ENCODE peak calls at places on chromosomes 11 and 22, in nine cellular contexts. G, T, N, K, Y, L, M, U and O are unnamed samples.

GRCh38 chr11:111911563-111912401 is at the start of gene CRYAB:
- DNase-seq in L (peak; percentile 75), N (peak; percentile 96), T (peak; percentile 39), U (peak; percentile 39), G (no peak), Y (no peak), K (no peak), M (peak; percentile 71), O (no peak)

GRCh38 chr11:70524096-70524922 is 126.0 kb downstream of the CTTN start:
- DNase-seq in M (peak; percentile 6), T (no peak), U (no peak), G (no peak), L (no peak), K (no peak), N (no peak), Y (no peak), O (no peak)

GRCh38 chr22:17786435-17787158 is 12.3 kb upstream of the BID start:
- DNase-seq in G (no peak), M (no peak), T (peak; percentile 57), U (peak; percentile 77), K (no peak), Y (no peak), N (no peak), L (peak; percentile 37), O (no peak)

GRCh38 chr11:110990316-110990715 is 255.2 kb upstream of the POU2AF2 start:
- DNase-seq in K (no peak), G (no peak), Y (no peak), T (no peak), L (no peak), N (no peak), M (no peak), U (no peak), O (no peak)

GRCh38 chr11:13289081-13289480 is 11.5 kb downstream of the BMAL1 start:
- DNase-seq in M (peak; percentile 17), G (no peak), N (no peak), T (no peak), U (no peak), Y (no peak), L (no peak), K (no peak), O (no peak)

GRCh38 chr11:104623518-104623917 is 274.7 kb downstream of the CASP12 start:
- DNase-seq in N (no peak), G (no peak), Y (no peak), M (peak; percentile 27), L (no peak), K (no peak), T (no peak), U (no peak), O (no peak)

GRCh38 chr11:59706518-59707285 is 6.9 kb downstream of the OR10V1 start:
- DNase-seq in G (no peak), T (peak; percentile 86), Y (no peak), K (no peak), M (peak; percentile 93), U (no peak), L (peak; percentile 3), N (peak; percentile 26), O (no peak)

GRCh38 chr11:59782080-59782479 is 26.9 kb downstream of the STX3 start:
- DNase-seq in Y (no peak), U (no peak), G (no peak), K (no peak), M (no peak), T (no peak), L (no peak), N (no peak), O (no peak)

GRCh38 chr11:95282337-95282751 is 51.3 kb upstream of the SESN3 start:
- DNase-seq in Y (no peak), G (no peak), N (no peak), M (no peak), L (peak; percentile 27), U (no peak), K (no peak), T (no peak), O (no peak)

GRCh38 chr11:12008790-12009616 is 577 bp upstream of the DKK3 start:
- DNase-seq in M (no peak), U (peak; percentile 89), N (no peak), Y (peak; percentile 11), L (no peak), T (peak; percentile 47), G (no peak), K (no peak), O (no peak)

GRCh38 chr11:134905513-134905912 is 493.5 kb upstream of the B3GAT1 start:
- DNase-seq in U (no peak), K (no peak), L (no peak), M (no peak), Y (no peak), N (no peak), G (no peak), T (no peak), O (no peak)

GRCh38 chr11:14956111-14956510 is 16.0 kb downstream of the CALCA start:
- DNase-seq in U (no peak), N (no peak), K (no peak), L (no peak), M (no peak), Y (no peak), T (no peak), G (no peak), O (no peak)

GRCh38 chr11:123047947-123048293 is 14.0 kb downstream of the HSPA8 start:
- DNase-seq in U (no peak), K (no peak), T (no peak), Y (no peak), G (no peak), L (no peak), M (no peak), N (no peak), O (no peak)

GRCh38 chr11:6607190-6607635 is 3.6 kb downstream of the ILK start:
- DNase-seq in Y (no peak), G (no peak), T (no peak), U (no peak), K (no peak), M (no peak), N (no peak), L (no peak), O (no peak)

GRCh38 chr22:19513823-19514222 is 10.4 kb downstream of the CLDN5 start:
- DNase-seq in M (no peak), U (no peak), N (no peak), K (no peak), T (no peak), G (no peak), Y (no peak), L (no peak), O (no peak)

GRCh38 chr22:19508024-19508776 is 16.0 kb downstream of the CLDN5 start:
- DNase-seq in T (no peak), N (no peak), M (no peak), G (no peak), K (no peak), L (no peak), U (no peak), Y (no peak), O (no peak)

GRCh38 chr22:19509923-19510322 is 14.3 kb downstream of the CLDN5 start:
- DNase-seq in M (no peak), N (no peak), T (no peak), G (no peak), Y (no peak), K (no peak), U (no peak), L (no peak), O (no peak)

GRCh38 chr22:19507534-19507861 is 16.7 kb downstream of the CLDN5 start:
- DNase-seq in Y (no peak), T (no peak), U (no peak), K (no peak), L (no peak), N (no peak), G (no peak), M (no peak), O (no peak)

DNA sequence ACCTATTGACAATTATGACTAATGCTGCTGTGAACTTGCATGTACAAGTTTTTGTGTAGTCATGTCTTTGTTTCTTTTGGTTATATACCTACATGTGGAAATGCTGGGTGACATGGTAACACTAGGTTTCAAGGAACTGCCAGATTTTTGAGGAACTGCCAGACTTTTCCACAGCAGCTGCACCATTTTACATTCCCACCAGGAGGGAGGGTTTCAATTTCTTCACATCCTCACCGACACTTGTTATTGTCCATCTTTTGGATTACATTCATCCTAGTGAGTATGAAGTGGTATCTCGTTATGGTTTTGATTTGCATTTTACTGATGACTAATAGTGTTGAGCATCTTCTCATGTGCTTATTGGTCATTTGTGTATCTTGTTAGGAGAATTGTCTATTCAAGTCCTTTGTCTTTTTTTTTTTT is 13.3 kb downstream of the CLDN5 start:
- DNase-seq in M (no peak), G (no peak), T (no peak), K (no peak), N (no peak), U (no peak), L (no peak), Y (no peak), O (no peak)
- H3K27me3 ChIP-seq in M (no peaks in the 10 kb centered on the region), G (no peaks in the 10 kb centered on the region), T (no peaks in the 10 kb centered on the region), K (no peaks in the 10 kb centered on the region), N (no peaks in the 10 kb centered on the region), U (no peaks in the 10 kb centered on the region), L (no peaks in the 10 kb centered on the region), Y (no peaks in the 10 kb centered on the region), O (no peaks in the 10 kb centered on the region)

DNA sequence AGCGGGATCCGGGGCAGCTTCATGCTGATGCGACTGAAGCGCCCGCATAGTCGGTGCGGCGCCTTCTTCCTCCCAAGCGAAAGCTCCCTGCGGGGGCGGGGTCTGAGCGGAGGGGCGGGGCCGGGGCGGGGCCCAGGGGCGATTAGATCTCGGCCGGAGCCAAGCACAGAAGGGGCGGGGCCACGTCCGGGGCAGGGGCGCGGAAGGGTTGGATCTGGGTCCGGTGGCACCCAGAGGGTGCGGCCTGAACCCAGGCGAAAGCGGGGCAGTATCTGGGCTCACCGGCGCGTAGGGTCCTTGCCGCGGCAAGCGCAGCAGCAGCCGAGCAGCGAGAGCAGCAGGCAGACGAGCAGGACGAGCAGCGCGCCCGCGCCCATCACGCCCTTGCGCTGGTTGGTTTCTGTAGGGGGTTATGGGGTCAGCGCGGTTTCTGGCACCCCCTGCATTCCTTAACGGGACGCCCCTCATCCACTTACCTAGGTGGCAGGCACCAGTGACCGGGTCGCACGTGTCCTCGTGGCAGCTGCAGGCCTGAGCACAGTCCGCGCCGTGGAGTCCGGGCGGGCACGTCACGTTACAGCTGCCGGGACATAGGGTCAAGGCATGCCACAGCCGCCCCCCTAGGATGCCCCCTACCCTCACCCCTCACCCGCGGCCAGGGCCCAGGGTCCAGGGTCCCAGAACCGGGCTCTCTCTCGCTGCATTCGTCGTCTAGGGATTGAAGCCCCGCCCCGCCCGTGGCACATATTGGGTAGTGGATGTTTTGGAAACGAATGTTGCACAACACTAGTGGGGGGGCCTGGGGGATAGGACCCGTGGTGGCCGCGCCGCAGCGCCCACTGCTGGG is 8.1 kb downstream of the SCARF2 start:
- DNase-seq in N (no peak), M (no peak), Y (peak; percentile 82), L (peak; percentile 66), U (peak; percentile 90), G (peak; percentile 79), T (peak; percentile 83), K (peak; percentile 86), O (peak; percentile 76)
- H3K27me3 ChIP-seq in N (no peaks in the 10 kb centered on the region), M (no peaks in the 10 kb centered on the region), Y (peaks cover 15% of the 10 kb centered on the region), L (no peaks in the 10 kb centered on the region), U (no peaks in the 10 kb centered on the region), G (peaks cover 26% of the 10 kb centered on the region), T (peaks cover 96% of the 10 kb centered on the region), K (peaks cover 25% of the 10 kb centered on the region), O (peaks cover 11% of the 10 kb centered on the region)

GRCh38 chr22:41979423-41980250 is 10.4 kb downstream of the SEPTIN3 start:
- DNase-seq in K (no peak), M (no peak), L (no peak), Y (no peak), U (no peak), G (no peak), N (no peak), T (no peak), O (no peak)
- H3K27me3 ChIP-seq in K (peaks cover 7% of the 10 kb centered on the region), M (peaks cover 27% of the 10 kb centered on the region), L (no peaks in the 10 kb centered on the region), Y (peaks cover 18% of the 10 kb centered on the region), U (peaks cover 18% of the 10 kb centered on the region), G (peaks cover 27% of the 10 kb centered on the region), N (peaks cover 34% of the 10 kb centered on the region), T (peaks cover 42% of the 10 kb centered on the region), O (peaks cover 7% of the 10 kb centered on the region)

GRCh38 chr22:27100323-27100722 is 442.9 kb downstream of the MIAT start:
- DNase-seq in N (no peak), Y (no peak), K (no peak), L (no peak), G (no peak), M (no peak), U (no peak), T (no peak), O (no peak)
- H3K27me3 ChIP-seq in N (peaks cover 34% of the 10 kb centered on the region), Y (no peaks in the 10 kb centered on the region), K (no peaks in the 10 kb centered on the region), L (no peaks in the 10 kb centered on the region), G (peaks cover 21% of the 10 kb centered on the region), M (no peaks in the 10 kb centered on the region), U (no peaks in the 10 kb centered on the region), T (peaks cover 28% of the 10 kb centered on the region), O (no peaks in the 10 kb centered on the region)